ENCODE peak calls at places on chromosomes 12 and 14, in four cellular contexts. J is pancreas, R is tibial artery, X is foreskin keratinocyte. K is an unnamed sample.
A peak's percentile ranks its signal among the peaks of the same experiment; 100 is the strongest.

GRCh38 chr12:94111290-94111689 is 37.1 kb upstream of the PLXNC1 start:
- DNase-seq in X (no peak), J (no peak), R (no peak), K (no peak)

GRCh38 chr14:52473557-52473956 is 78.7 kb downstream of the TXNDC16 start:
- DNase-seq in J (no peak), X (no peak), R (no peak), K (no peak)

GRCh38 chr14:91264151-91265150 is 19.9 kb upstream of the GPR68 start:
- DNase-seq in R (no peak), X (no peak), J (peak; percentile 52), K (no peak)

GRCh38 chr12:52175411-52176350 is 16.1 kb downstream of the KRT80 start:
- DNase-seq in X (peak; percentile 66), R (no peak), J (no peak), K (no peak)

GRCh38 chr12:71556881-71557280 is 106.8 kb downstream of the ZFC3H1 start:
- DNase-seq in R (no peak), X (peak; percentile 91), J (no peak), K (no peak)

GRCh38 chr12:25130741-25131188 is 64.2 kb downstream of the DNAI7 start:
- DNase-seq in X (no peak), J (no peak), R (no peak), K (no peak)

GRCh38 chr12:113135178-113136127 is at the start of gene RASAL1:
- DNase-seq in R (no peak), X (no peak), J (peak; percentile 81), K (no peak)

GRCh38 chr14:32576088-32576795 is 247.1 kb downstream of the AKAP6 start:
- DNase-seq in J (peak; percentile 18), R (no peak), X (no peak), K (peak; percentile 64)

GRCh38 chr12:16524378-16524777 is 81.6 kb downstream of the LMO3 start:
- DNase-seq in R (no peak), X (no peak), J (no peak), K (no peak)

GRCh38 chr12:117518594-117519270 is 157.3 kb upstream of the NOS1 start:
- DNase-seq in J (no peak), R (no peak), X (no peak), K (no peak)

GRCh38 chr12:105982022-105982421 is 156.7 kb downstream of the NUAK1 start:
- DNase-seq in R (no peak), J (no peak), X (no peak), K (no peak)

GRCh38 chr12:55682087-55682796 is 25.5 kb downstream of the ITGA7 start:
- DNase-seq in R (no peak), X (no peak), J (no peak), K (no peak)

GRCh38 chr12:124686885-124687694 is 119.7 kb upstream of the NCOR2 start:
- DNase-seq in X (no peak), R (no peak), J (no peak), K (no peak)

GRCh38 chr12:98154850-98155249 is 360.5 kb upstream of the TMPO start:
- DNase-seq in J (no peak), X (no peak), R (no peak), K (no peak)

GRCh38 chr12:44342371-44342770 is 506.5 kb downstream of the TMEM117 start:
- DNase-seq in J (no peak), X (no peak), R (no peak), K (no peak)

GRCh38 chr12:53428741-53429140 is 5.1 kb downstream of the AMHR2 start:
- DNase-seq in J (no peak), X (no peak), R (peak; percentile 21), K (no peak)

GRCh38 chr12:51823875-51824565 is 24.5 kb downstream of the FIGNL2 start:
- DNase-seq in X (peak; percentile 16), J (peak; percentile 52), R (no peak), K (no peak)

GRCh38 chr14:34051966-34052657 is 101.2 kb upstream of the EGLN3 start:
- DNase-seq in R (no peak), X (peak; percentile 91), J (no peak), K (no peak)

GRCh38 chr12:70692681-70693288 is 55.6 kb upstream of the PTPRB start:
- DNase-seq in J (no peak), R (no peak), X (peak; percentile 1), K (no peak)

GRCh38 chr12:20865873-20866272 is 55.4 kb downstream of the SLCO1B3 start:
- DNase-seq in R (no peak), J (no peak), X (no peak), K (no peak)

GRCh38 chr12:108289342-108290131 is 49.6 kb downstream of the CMKLR1 start:
- DNase-seq in X (no peak), J (no peak), R (peak; percentile 86), K (no peak)

GRCh38 chr12:114686421-114687268 is 2.7 kb upstream of the TBX3 start:
- DNase-seq in J (no peak), R (no peak), X (no peak), K (no peak)

DNA sequence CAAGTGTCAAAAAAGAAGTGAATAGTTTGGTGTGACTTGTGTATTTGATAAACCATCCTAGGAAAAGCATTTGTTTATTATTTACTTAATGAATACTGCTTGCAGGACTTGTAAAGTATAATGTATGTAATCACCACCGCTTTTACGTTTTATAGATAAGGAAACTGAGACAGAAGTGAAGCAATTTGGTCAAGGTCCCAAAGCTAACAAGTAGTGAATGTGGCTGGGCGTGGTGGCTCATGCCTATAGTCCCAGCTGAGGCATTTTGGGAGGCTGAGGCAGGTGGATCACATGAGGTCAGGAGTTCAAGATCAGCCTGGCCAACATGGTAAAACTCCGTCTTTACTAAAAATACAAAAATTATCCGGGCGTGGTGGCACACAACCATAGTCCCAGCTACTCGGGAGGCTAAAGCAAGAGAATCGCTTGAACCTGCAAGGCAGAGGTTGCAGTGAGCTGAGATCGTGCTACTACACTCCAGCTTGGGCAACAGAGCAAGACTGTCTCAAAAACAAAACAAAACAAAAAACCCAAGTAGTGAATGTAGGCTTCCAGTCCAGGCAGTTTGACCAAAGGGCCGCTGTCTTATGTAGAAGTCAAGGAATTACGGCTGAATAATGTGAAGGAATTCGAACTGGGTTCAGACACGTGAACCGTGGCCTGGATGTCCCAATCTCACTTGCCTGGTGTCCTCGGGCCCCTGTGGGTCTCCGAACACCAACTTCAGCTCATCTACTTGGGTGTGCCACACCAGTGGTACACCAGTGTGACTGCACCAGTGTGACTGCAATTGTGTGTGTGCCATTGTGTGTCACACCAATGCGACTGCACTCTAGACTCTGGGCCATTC is 88.3 kb upstream of the MED13L start:
- DNase-seq in X (no peak), J (no peak), R (no peak), K (no peak)
- H3K27ac ChIP-seq in X (no peak overlapping the region), J (no peak overlapping the region), R (no peak overlapping the region), K (no peak overlapping the region)

GRCh38 chr14:68509188-68509953 is 283.5 kb downstream of the ZFP36L1 start:
- DNase-seq in X (no peak), J (no peak), R (no peak), K (no peak)
- H3K27ac ChIP-seq in X (no peak overlapping the region), J (no peak overlapping the region), R (peak overlapping the region; percentile 58), K (no peak overlapping the region)

GRCh38 chr12:49810159-49810459 is 18.1 kb downstream of the NCKAP5L start:
- DNase-seq in X (no peak), J (no peak), R (no peak), K (no peak)
- H3K27ac ChIP-seq in X (no peak overlapping the region), J (no peak overlapping the region), R (peak overlapping the region; percentile 71), K (peak overlapping the region; percentile 96)

DNA sequence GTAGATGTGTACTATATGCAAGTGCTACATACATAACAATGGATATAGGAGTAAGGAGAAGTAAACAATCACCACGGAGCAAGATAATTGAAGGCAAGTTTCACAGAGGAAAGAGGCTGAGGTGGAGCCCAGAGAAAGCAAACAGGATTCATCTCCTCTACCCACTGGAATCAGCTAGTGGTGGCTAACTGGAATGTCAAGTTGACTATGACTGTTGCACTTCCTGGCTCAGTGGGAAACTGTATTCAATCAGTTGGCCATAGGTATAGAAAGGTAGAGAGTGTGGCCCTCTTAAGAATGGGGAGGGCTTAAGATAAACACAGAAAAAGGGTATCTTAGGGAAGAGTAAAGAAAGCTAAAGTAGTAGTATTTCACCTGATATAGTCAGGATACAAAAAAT is 62.4 kb downstream of the MAP4K5 start:
- DNase-seq in X (no peak), J (no peak), R (no peak), K (no peak)
- H3K27ac ChIP-seq in X (no peak overlapping the region), J (no peak overlapping the region), R (no peak overlapping the region), K (no peak overlapping the region)

DNA sequence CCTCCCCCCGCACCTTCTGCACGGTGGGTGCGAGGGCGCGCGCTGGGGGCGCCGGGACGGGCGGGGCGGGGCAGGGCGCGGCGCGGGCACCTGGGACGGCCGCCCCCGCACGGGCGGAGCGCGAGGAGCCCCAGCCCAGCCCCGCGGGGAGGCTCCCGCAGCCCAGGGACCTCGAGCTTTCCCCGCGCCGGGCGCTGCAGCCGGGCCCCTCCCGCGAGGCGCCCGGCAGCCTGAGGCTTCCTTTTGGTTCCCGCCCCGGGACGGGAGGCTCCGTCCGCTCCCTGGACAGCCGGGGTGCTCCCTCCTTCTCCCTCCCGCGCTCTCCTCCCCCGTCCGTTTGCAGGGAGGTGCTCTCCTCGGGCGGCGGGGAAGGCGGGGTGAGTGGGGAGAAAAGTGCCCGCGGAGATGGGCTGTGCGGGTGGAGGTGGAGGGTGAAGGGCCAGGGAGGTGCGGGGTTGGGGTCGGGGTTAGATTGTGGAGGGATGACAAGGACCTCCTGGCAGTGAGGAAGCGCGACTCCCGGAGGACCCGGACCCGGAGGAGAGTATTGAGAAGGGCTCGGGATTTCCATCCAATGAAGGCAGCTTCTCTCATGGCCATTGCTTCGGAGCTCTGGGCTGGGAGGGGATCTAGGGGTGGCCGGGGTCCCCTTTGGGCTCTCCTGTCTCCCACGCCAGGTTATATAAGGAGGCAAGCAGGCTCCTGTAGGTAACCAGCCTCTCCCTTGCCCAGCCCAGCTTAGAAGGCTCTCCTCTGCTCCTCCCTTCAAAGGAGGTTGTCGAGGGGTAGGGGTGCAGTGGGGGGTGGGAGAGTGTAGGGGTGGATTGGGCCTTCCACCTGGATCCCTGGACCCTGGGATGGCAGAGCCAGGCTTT is 645 bp downstream of the JDP2 start:
- DNase-seq in R (peak; percentile 81), X (no peak), J (peak; percentile 72), K (no peak)
- H3K27ac ChIP-seq in R (peak overlapping the region; percentile 82), X (no peak overlapping the region), J (peak overlapping the region; percentile 51), K (peak overlapping the region; percentile 69)

GRCh38 chr14:92753250-92753649 is 4.8 kb upstream of the LGMN start:
- DNase-seq in J (no peak), R (peak; percentile 71), X (no peak), K (no peak)
- H3K27ac ChIP-seq in J (no peak overlapping the region), R (no peak overlapping the region), X (no peak overlapping the region), K (no peak overlapping the region)

GRCh38 chr14:63923422-63923752 is 70.6 kb downstream of the SYNE2 start:
- DNase-seq in J (no peak), R (no peak), X (no peak), K (no peak)
- H3K27ac ChIP-seq in J (no peak overlapping the region), R (peak overlapping the region; percentile 56), X (peak overlapping the region; percentile 96), K (no peak overlapping the region)

GRCh38 chr14:60893916-60894315 is 87.0 kb downstream of the TRMT5 start:
- DNase-seq in X (no peak), J (no peak), R (no peak), K (no peak)
- H3K27ac ChIP-seq in X (no peak overlapping the region), J (no peak overlapping the region), R (no peak overlapping the region), K (no peak overlapping the region)

GRCh38 chr12:91177380-91177779 is 5.2 kb downstream of the DCN start:
- DNase-seq in R (no peak), J (no peak), X (no peak), K (no peak)
- H3K27ac ChIP-seq in R (peak overlapping the region; percentile 55), J (no peak overlapping the region), X (no peak overlapping the region), K (no peak overlapping the region)

K was measured in substantia nigra.